ENCODE peak calls at places on chromosomes 4 and X, in ten cellular contexts. V, E, B, F, I, C, R, Y, P and A are unnamed samples.

GRCh38 chrX:17930850-17931249 is 69.8 kb upstream of the RAI2 start:
- DNase-seq in C (no peak), R (no peak), Y (no peak), F (no peak), V (no peak), I (peak; percentile 16), P (no peak), B (no peak), E (no peak), A (no peak)

GRCh38 chr4:25870081-25870480 is 7.3 kb upstream of the SEL1L3 start:
- DNase-seq in P (no peak), C (no peak), V (no peak), E (no peak), I (no peak), F (no peak), B (no peak), Y (no peak), R (no peak), A (no peak)

GRCh38 chrX:5113128-5113527 is 1115.5 kb downstream of the NLGN4X start:
- DNase-seq in R (no peak), I (peak; percentile 14), F (no peak), Y (no peak), C (no peak), B (no peak), E (no peak), P (no peak), V (no peak), A (no peak)

GRCh38 chrX:41923925-41924693 is 755 bp upstream of the CASK start:
- DNase-seq in V (no peak), F (no peak), E (no peak), I (peak; percentile 51), Y (no peak), B (peak; percentile 24), C (peak; percentile 40), R (peak; percentile 21), P (peak; percentile 35), A (peak; percentile 26)

GRCh38 chr4:139815646-139816601 is 150.3 kb downstream of the MGST2 start:
- DNase-seq in V (no peak), C (peak; percentile 41), E (no peak), B (no peak), R (peak; percentile 71), F (no peak), I (peak; percentile 96), P (peak; percentile 83), Y (peak; percentile 78), A (no peak)

GRCh38 chr4:45477311-45477733 is 646.5 kb downstream of the GABRG1 start:
- DNase-seq in Y (no peak), C (no peak), E (no peak), F (no peak), V (no peak), I (no peak), B (no peak), P (no peak), R (no peak), A (no peak)

GRCh38 chr4:84497220-84497834 is 1.8 kb downstream of the NKX6-1 start:
- DNase-seq in B (no peak), F (no peak), V (no peak), Y (no peak), P (no peak), I (no peak), E (no peak), C (peak; percentile 36), R (no peak), A (no peak)

GRCh38 chr4:36081185-36081584 is 163.1 kb downstream of the ARAP2 start:
- DNase-seq in Y (no peak), B (no peak), F (no peak), R (no peak), I (no peak), V (no peak), C (no peak), P (no peak), E (no peak), A (no peak)

GRCh38 chr4:2583517-2583916 is 47.1 kb downstream of the FAM193A start:
- DNase-seq in R (no peak), F (no peak), I (no peak), P (peak; percentile 53), B (no peak), E (no peak), Y (no peak), C (no peak), V (no peak), A (peak; percentile 54)
- H3K27ac ChIP-seq in R (no peak overlapping the region), F (no peak overlapping the region), I (no peak overlapping the region), P (no peak overlapping the region), B (no peak overlapping the region), E (no peak overlapping the region), Y (peak overlapping the region; percentile 43), C (no peak overlapping the region), V (no peak overlapping the region), A (peak overlapping the region; percentile 5)

GRCh38 chrX:47584714-47585113 is 2.5 kb downstream of the TIMP1 start:
- DNase-seq in Y (no peak), F (no peak), C (no peak), E (no peak), V (no peak), R (no peak), P (no peak), I (no peak), B (no peak), A (no peak)

GRCh38 chrX:47585273-47585672 is 3.0 kb downstream of the TIMP1 start:
- DNase-seq in E (no peak), V (no peak), Y (no peak), P (no peak), R (no peak), F (no peak), I (no peak), B (no peak), C (peak; percentile 57), A (no peak)

GRCh38 chrX:47587091-47587891 is 5.1 kb downstream of the TIMP1 start:
- DNase-seq in R (no peak), P (no peak), B (no peak), F (no peak), V (no peak), Y (no peak), E (no peak), C (no peak), I (no peak), A (no peak)

GRCh38 chrX:47587906-47588735 is 5.9 kb downstream of the TIMP1 start:
- DNase-seq in Y (no peak), P (no peak), B (no peak), I (no peak), E (no peak), F (no peak), C (no peak), R (no peak), V (no peak), A (no peak)

GRCh38 chrX:47586043-47586787 is 4.0 kb downstream of the TIMP1 start:
- DNase-seq in R (no peak), C (no peak), B (no peak), V (no peak), F (no peak), I (no peak), Y (no peak), E (no peak), P (no peak), A (no peak)
- H3K27ac ChIP-seq in R (no peak overlapping the region), C (no peak overlapping the region), B (no peak overlapping the region), V (no peak overlapping the region), F (no peak overlapping the region), I (no peak overlapping the region), Y (no peak overlapping the region), E (no peak overlapping the region), P (no peak overlapping the region), A (no peak overlapping the region)

GRCh38 chrX:69161786-69162349 is 3.4 kb downstream of the PJA1 start:
- DNase-seq in R (no peak), C (no peak), Y (no peak), P (no peak), F (no peak), B (no peak), I (no peak), V (no peak), E (no peak), A (no peak)

GRCh38 chrX:69161371-69161770 is 3.9 kb downstream of the PJA1 start:
- DNase-seq in P (no peak), V (no peak), Y (no peak), R (no peak), I (no peak), E (no peak), F (no peak), B (no peak), C (peak; percentile 8), A (no peak)

GRCh38 chrX:69156638-69157037 is 8.6 kb downstream of the PJA1 start:
- DNase-seq in V (no peak), R (no peak), F (no peak), P (no peak), Y (no peak), E (no peak), B (no peak), C (peak; percentile 17), I (no peak), A (no peak)

GRCh38 chrX:69155786-69156520 is 9.3 kb downstream of the PJA1 start:
- DNase-seq in V (no peak), F (no peak), B (no peak), P (no peak), R (no peak), Y (no peak), C (peak; percentile 12), I (no peak), E (no peak), A (no peak)

GRCh38 chrX:69158166-69159040 is 6.8 kb downstream of the PJA1 start:
- DNase-seq in B (peak; percentile 16), E (no peak), C (peak; percentile 49), P (peak; percentile 83), R (peak; percentile 77), V (no peak), F (peak; percentile 54), I (peak; percentile 62), Y (peak; percentile 73), A (no peak)
- H3K27ac ChIP-seq in B (no peak overlapping the region), E (no peak overlapping the region), C (no peak overlapping the region), P (no peak overlapping the region), R (no peak overlapping the region), V (no peak overlapping the region), F (no peak overlapping the region), I (no peak overlapping the region), Y (no peak overlapping the region), A (no peak overlapping the region)

GRCh38 chr4:39036172-39036571 is 4.0 kb upstream of the TMEM156 start:
- DNase-seq in R (no peak), C (no peak), Y (no peak), F (no peak), P (peak; percentile 61), V (no peak), B (no peak), I (no peak), E (no peak), A (peak; percentile 69)

GRCh38 chr4:39042365-39042764 is 10.2 kb upstream of the TMEM156 start:
- DNase-seq in B (no peak), I (no peak), R (no peak), Y (no peak), F (no peak), V (no peak), P (no peak), E (no peak), C (no peak), A (no peak)

GRCh38 chr4:39039108-39039507 is 6.9 kb upstream of the TMEM156 start:
- DNase-seq in R (no peak), Y (no peak), P (no peak), F (no peak), E (no peak), C (no peak), I (no peak), V (no peak), B (no peak), A (no peak)

GRCh38 chr4:39032218-39033085 is at the start of gene TMEM156:
- DNase-seq in Y (no peak), B (peak; percentile 76), P (peak; percentile 53), E (no peak), V (no peak), R (no peak), F (no peak), I (no peak), C (no peak), A (peak; percentile 51)

DNA sequence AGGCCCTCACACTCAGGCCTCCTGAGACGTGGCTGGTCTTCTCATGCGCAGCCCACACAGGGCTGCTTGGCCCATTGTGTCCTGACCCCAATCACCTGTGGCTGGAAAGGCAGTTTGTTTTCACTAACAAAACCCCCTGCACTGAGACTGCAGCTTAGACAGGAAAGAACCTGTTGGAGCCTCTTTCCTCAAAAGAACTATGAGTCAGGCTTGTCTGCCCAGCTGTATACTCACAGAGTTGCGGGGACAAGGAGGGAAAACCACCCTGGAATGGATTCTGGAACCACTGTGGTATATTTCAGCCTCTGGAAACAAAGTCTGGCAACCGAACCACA is 5.2 kb upstream of the TMEM156 start:
- DNase-seq in B (no peak), C (no peak), E (no peak), R (no peak), Y (no peak), P (no peak), I (no peak), F (no peak), V (no peak), A (peak; percentile 49)
- H3K27ac ChIP-seq in B (no peak overlapping the region), C (no peak overlapping the region), E (peak overlapping the region; percentile 61), R (no peak overlapping the region), Y (no peak overlapping the region), P (no peak overlapping the region), I (no peak overlapping the region), F (no peak overlapping the region), V (no peak overlapping the region), A (peak overlapping the region; percentile 86)